ENCODE peak calls at places on chromosome 22, in eight cellular contexts. One of them, this sample, is unnamed.

GRCh38 chr22:19085233-19086043 is 36.8 kb downstream of the DGCR2 start:
- DNase-seq in tibial nerve: no peak
- DNase-seq in PC-9: no peak
- DNase-seq in spleen: no peak
- DNase-seq in colonic mucosa: no peak
- DNase-seq in AG10803: peak
- DNase-seq in A549: peak
- DNase-seq in suprapubic skin: no peak
- DNase-seq in this sample: peak

GRCh38 chr22:42257386-42257785 is 13.1 kb downstream of the TCF20 start:
- DNase-seq in suprapubic skin: no peak
- DNase-seq in A549: no peak
- DNase-seq in tibial nerve: no peak
- DNase-seq in PC-9: no peak
- DNase-seq in AG10803: no peak
- DNase-seq in spleen: no peak
- DNase-seq in colonic mucosa: no peak
- DNase-seq in this sample: no peak

GRCh38 chr22:47356433-47357011 is 594.1 kb downstream of the TBC1D22A start:
- DNase-seq in PC-9: no peak
- DNase-seq in tibial nerve: no peak
- DNase-seq in AG10803: no peak
- DNase-seq in spleen: peak
- DNase-seq in suprapubic skin: no peak
- DNase-seq in A549: no peak
- DNase-seq in colonic mucosa: no peak
- DNase-seq in this sample: no peak

GRCh38 chr22:30423296-30423958 is 2.1 kb upstream of the MTFP1 start:
- DNase-seq in suprapubic skin: peak
- DNase-seq in tibial nerve: no peak
- DNase-seq in spleen: peak
- DNase-seq in AG10803: no peak
- DNase-seq in A549: peak
- DNase-seq in colonic mucosa: no peak
- DNase-seq in PC-9: no peak
- DNase-seq in this sample: no peak

GRCh38 chr22:30947821-30948454 is 20.6 kb downstream of the MORC2 start:
- DNase-seq in A549: peak
- DNase-seq in tibial nerve: no peak
- DNase-seq in spleen: no peak
- DNase-seq in PC-9: no peak
- DNase-seq in colonic mucosa: no peak
- DNase-seq in AG10803: peak
- DNase-seq in suprapubic skin: no peak
- DNase-seq in this sample: peak

GRCh38 chr22:44024288-44024908 is at the start of gene PARVB:
- DNase-seq in PC-9: peak
- DNase-seq in suprapubic skin: peak
- DNase-seq in spleen: peak
- DNase-seq in tibial nerve: no peak
- DNase-seq in A549: peak
- DNase-seq in colonic mucosa: no peak
- DNase-seq in AG10803: peak
- DNase-seq in this sample: no peak

GRCh38 chr22:40107244-40107643 is 70.5 kb upstream of the TNRC6B start:
- DNase-seq in AG10803: no peak
- DNase-seq in A549: no peak
- DNase-seq in spleen: no peak
- DNase-seq in PC-9: no peak
- DNase-seq in suprapubic skin: no peak
- DNase-seq in colonic mucosa: no peak
- DNase-seq in tibial nerve: no peak
- DNase-seq in this sample: no peak

GRCh38 chr22:22397292-22397870 is 111.2 kb downstream of the ZNF280B start:
- DNase-seq in PC-9: peak
- DNase-seq in spleen: no peak
- DNase-seq in AG10803: peak
- DNase-seq in suprapubic skin: no peak
- DNase-seq in colonic mucosa: no peak
- DNase-seq in A549: peak
- DNase-seq in tibial nerve: peak
- DNase-seq in this sample: peak

GRCh38 chr22:36816635-36817428 is at the start of gene PVALB:
- DNase-seq in tibial nerve: no peak
- DNase-seq in colonic mucosa: no peak
- DNase-seq in PC-9: peak
- DNase-seq in AG10803: no peak
- DNase-seq in A549: no peak
- DNase-seq in suprapubic skin: no peak
- DNase-seq in spleen: no peak
- DNase-seq in this sample: peak

GRCh38 chr22:31177420-31178162 is 17.6 kb downstream of the RNF185 start:
- DNase-seq in AG10803: peak
- DNase-seq in A549: peak
- DNase-seq in suprapubic skin: no peak
- DNase-seq in PC-9: peak
- DNase-seq in tibial nerve: no peak
- DNase-seq in colonic mucosa: no peak
- DNase-seq in spleen: no peak
- DNase-seq in this sample: peak

GRCh38 chr22:31160328-31160978 is 471 bp downstream of the RNF185 start:
- DNase-seq in spleen: peak
- DNase-seq in suprapubic skin: no peak
- DNase-seq in tibial nerve: peak
- DNase-seq in A549: no peak
- DNase-seq in PC-9: no peak
- DNase-seq in colonic mucosa: peak
- DNase-seq in AG10803: peak
- DNase-seq in this sample: peak

GRCh38 chr22:49209452-49210195 is 618.0 kb downstream of the BRD1 start:
- DNase-seq in colonic mucosa: no peak
- DNase-seq in PC-9: no peak
- DNase-seq in AG10803: no peak
- DNase-seq in spleen: peak
- DNase-seq in A549: peak
- DNase-seq in tibial nerve: no peak
- DNase-seq in suprapubic skin: peak
- DNase-seq in this sample: no peak

GRCh38 chr22:31248138-31248745 is 36.1 kb downstream of the LIMK2 start:
- DNase-seq in spleen: peak
- DNase-seq in PC-9: peak
- DNase-seq in colonic mucosa: peak
- DNase-seq in A549: no peak
- DNase-seq in suprapubic skin: peak
- DNase-seq in tibial nerve: peak
- DNase-seq in AG10803: peak
- DNase-seq in this sample: peak

GRCh38 chr22:19576460-19577421 is 52.5 kb upstream of the CLDN5 start:
- DNase-seq in suprapubic skin: no peak
- DNase-seq in AG10803: peak
- DNase-seq in tibial nerve: no peak
- DNase-seq in colonic mucosa: no peak
- DNase-seq in A549: no peak
- DNase-seq in PC-9: peak
- DNase-seq in spleen: no peak
- DNase-seq in this sample: peak

GRCh38 chr22:19965771-19966709 is 24.4 kb upstream of the TXNRD2 start:
- DNase-seq in colonic mucosa: no peak
- DNase-seq in tibial nerve: no peak
- DNase-seq in PC-9: no peak
- DNase-seq in AG10803: no peak
- DNase-seq in A549: no peak
- DNase-seq in suprapubic skin: no peak
- DNase-seq in spleen: no peak
- DNase-seq in this sample: peak

GRCh38 chr22:24450600-24450999 is 23.2 kb downstream of the ADORA2A start:
- DNase-seq in suprapubic skin: peak
- DNase-seq in PC-9: no peak
- DNase-seq in A549: no peak
- DNase-seq in tibial nerve: no peak
- DNase-seq in spleen: no peak
- DNase-seq in colonic mucosa: no peak
- DNase-seq in AG10803: no peak
- DNase-seq in this sample: no peak

GRCh38 chr22:49768961-49769690 is 58.5 kb downstream of the BRD1 start:
- DNase-seq in A549: no peak
- DNase-seq in tibial nerve: no peak
- DNase-seq in PC-9: no peak
- DNase-seq in suprapubic skin: peak
- DNase-seq in AG10803: peak
- DNase-seq in spleen: peak
- DNase-seq in colonic mucosa: no peak
- DNase-seq in this sample: peak

GRCh38 chr22:35349704-35350538 is 31.0 kb upstream of the HMOX1 start:
- DNase-seq in tibial nerve: no peak
- DNase-seq in AG10803: peak
- DNase-seq in suprapubic skin: no peak
- DNase-seq in PC-9: no peak
- DNase-seq in colonic mucosa: no peak
- DNase-seq in A549: no peak
- DNase-seq in spleen: peak
- DNase-seq in this sample: no peak

GRCh38 chr22:46238541-46238940 is 11.6 kb downstream of the CDPF1 start:
- DNase-seq in PC-9: no peak
- DNase-seq in colonic mucosa: no peak
- DNase-seq in tibial nerve: no peak
- DNase-seq in suprapubic skin: peak
- DNase-seq in A549: no peak
- DNase-seq in spleen: peak
- DNase-seq in AG10803: no peak
- DNase-seq in this sample: no peak

GRCh38 chr22:46240073-46240472 is 10.0 kb downstream of the CDPF1 start:
- DNase-seq in PC-9: no peak
- DNase-seq in spleen: no peak
- DNase-seq in A549: no peak
- DNase-seq in colonic mucosa: no peak
- DNase-seq in AG10803: no peak
- DNase-seq in suprapubic skin: no peak
- DNase-seq in tibial nerve: no peak
- DNase-seq in this sample: no peak

GRCh38 chr22:46240506-46240905 is 9.6 kb downstream of the CDPF1 start:
- DNase-seq in spleen: no peak
- DNase-seq in A549: no peak
- DNase-seq in AG10803: no peak
- DNase-seq in tibial nerve: no peak
- DNase-seq in suprapubic skin: peak
- DNase-seq in PC-9: no peak
- DNase-seq in colonic mucosa: no peak
- DNase-seq in this sample: no peak

GRCh38 chr22:46240917-46241316 is 9.2 kb downstream of the CDPF1 start:
- DNase-seq in spleen: no peak
- DNase-seq in AG10803: no peak
- DNase-seq in suprapubic skin: peak
- DNase-seq in PC-9: no peak
- DNase-seq in tibial nerve: no peak
- DNase-seq in colonic mucosa: no peak
- DNase-seq in A549: no peak
- DNase-seq in this sample: no peak

GRCh38 chr22:46239261-46240048 is 10.6 kb downstream of the CDPF1 start:
- DNase-seq in tibial nerve: no peak
- DNase-seq in PC-9: no peak
- DNase-seq in AG10803: no peak
- DNase-seq in A549: no peak
- DNase-seq in spleen: peak
- DNase-seq in suprapubic skin: peak
- DNase-seq in colonic mucosa: no peak
- DNase-seq in this sample: no peak
- H3K4me3 ChIP-seq in tibial nerve: no peak
- H3K4me3 ChIP-seq in PC-9: no peak
- H3K4me3 ChIP-seq in AG10803: no peak
- H3K4me3 ChIP-seq in A549: no peak
- H3K4me3 ChIP-seq in spleen: no peak
- H3K4me3 ChIP-seq in suprapubic skin: no peak
- H3K4me3 ChIP-seq in colonic mucosa: no peak
- H3K4me3 ChIP-seq in this sample: no peak

GRCh38 chr22:45200230-45200629 is 36.5 kb downstream of the NUP50 start:
- DNase-seq in tibial nerve: no peak
- DNase-seq in AG10803: no peak
- DNase-seq in spleen: no peak
- DNase-seq in colonic mucosa: no peak
- DNase-seq in PC-9: no peak
- DNase-seq in suprapubic skin: no peak
- DNase-seq in A549: no peak
- DNase-seq in this sample: no peak
- TF ChIP-seq CTCF in tibial nerve: no peak
- TF ChIP-seq CTCF in AG10803: no peak
- TF ChIP-seq CTCF in spleen: no peak
- TF ChIP-seq CTCF in colonic mucosa: no peak
- TF ChIP-seq CTCF in PC-9: no peak
- TF ChIP-seq CTCF in suprapubic skin: no peak
- TF ChIP-seq CTCF in A549: no peak
- TF ChIP-seq CTCF in this sample: no peak

DNA sequence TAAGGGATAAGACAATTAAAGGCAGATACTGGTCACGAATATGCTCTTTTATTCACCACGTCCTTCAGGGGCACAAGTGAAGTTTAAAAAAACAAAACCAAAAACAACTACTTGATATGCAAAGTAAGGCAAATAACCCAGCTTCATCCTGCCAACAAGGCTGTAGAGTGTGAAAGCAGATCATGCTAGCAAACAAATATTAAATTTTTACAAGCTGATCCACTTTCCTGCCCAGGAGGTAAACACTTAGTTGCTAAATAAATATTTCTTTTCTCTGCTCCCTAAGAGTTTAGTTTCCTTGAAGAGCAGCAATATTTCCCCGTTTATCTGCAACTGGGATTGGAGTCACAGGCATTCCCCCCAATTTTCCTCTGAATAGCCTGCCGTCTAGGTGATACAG is 300.2 kb downstream of the LARGE1 start:
- DNase-seq in colonic mucosa: no peak
- DNase-seq in suprapubic skin: no peak
- DNase-seq in A549: no peak
- DNase-seq in AG10803: no peak
- DNase-seq in tibial nerve: no peak
- DNase-seq in spleen: no peak
- DNase-seq in PC-9: no peak
- DNase-seq in this sample: no peak
- H3K4me3 ChIP-seq in colonic mucosa: no peak
- H3K4me3 ChIP-seq in suprapubic skin: no peak
- H3K4me3 ChIP-seq in A549: no peak
- H3K4me3 ChIP-seq in AG10803: no peak
- H3K4me3 ChIP-seq in tibial nerve: no peak
- H3K4me3 ChIP-seq in spleen: no peak
- H3K4me3 ChIP-seq in PC-9: no peak
- H3K4me3 ChIP-seq in this sample: no peak

DNA sequence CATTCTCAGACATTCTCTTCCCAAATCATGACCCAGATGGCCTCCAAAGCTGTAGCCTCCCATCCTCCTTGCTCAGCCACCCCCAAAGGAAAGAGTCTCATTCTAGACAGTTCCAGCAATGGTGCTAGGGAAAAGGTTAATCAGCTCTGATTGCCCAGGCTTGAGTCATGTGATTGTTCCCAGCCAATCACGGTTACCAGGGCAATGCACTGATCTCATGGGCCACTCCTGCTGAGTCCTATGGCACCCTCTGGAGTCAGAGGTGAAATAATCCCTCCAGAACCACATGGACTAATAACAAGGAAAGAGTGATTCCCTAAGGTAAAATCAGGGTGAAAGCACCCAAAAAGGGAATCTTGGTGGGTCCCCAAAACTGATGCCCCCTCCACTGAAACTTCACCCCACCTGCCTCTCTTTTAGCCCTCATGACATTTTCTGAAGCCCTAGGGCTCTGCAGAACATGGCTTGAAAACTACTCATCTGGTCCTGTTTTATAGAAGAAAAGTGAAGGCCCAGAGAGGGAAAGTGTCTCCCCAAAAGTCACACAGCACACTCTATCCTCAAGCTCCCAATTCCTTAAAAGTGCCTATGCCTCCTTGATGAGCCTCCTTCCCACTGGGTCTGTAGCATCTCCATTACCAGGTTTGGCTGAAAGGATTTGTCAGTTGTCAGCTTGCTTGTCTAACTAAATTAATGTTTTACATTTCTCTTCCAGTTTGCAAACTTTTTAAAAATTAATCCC is 203.7 kb downstream of the MN1 start:
- DNase-seq in suprapubic skin: no peak
- DNase-seq in tibial nerve: no peak
- DNase-seq in PC-9: peak
- DNase-seq in AG10803: no peak
- DNase-seq in spleen: peak
- DNase-seq in colonic mucosa: no peak
- DNase-seq in A549: peak
- DNase-seq in this sample: peak
- TF ChIP-seq CTCF in suprapubic skin: no peak
- TF ChIP-seq CTCF in tibial nerve: no peak
- TF ChIP-seq CTCF in PC-9: no peak
- TF ChIP-seq CTCF in AG10803: no peak
- TF ChIP-seq CTCF in spleen: no peak
- TF ChIP-seq CTCF in colonic mucosa: no peak
- TF ChIP-seq CTCF in A549: no peak
- TF ChIP-seq CTCF in this sample: no peak

This sample was measured in fibroblast of pulmonary artery.